ENCODE peak calls at places on chromosome 21, in seven cellular contexts. E, A, X, K, Q, P and O are unnamed samples.

GRCh38 chr21:29302340-29302991 is 3.7 kb downstream of the BACH1 start:
- DNase-seq in P (peak; percentile 39), Q (no peak), E (no peak), X (no peak), A (peak; percentile 35), K (no peak), O (no peak)

GRCh38 chr21:36552458-36552800 is 72.5 kb upstream of the CLDN14 start:
- DNase-seq in A (no peak), E (no peak), X (no peak), P (no peak), Q (no peak), K (no peak), O (no peak)

GRCh38 chr21:44880762-44881585 is 7.5 kb upstream of the PTTG1IP start:
- DNase-seq in X (no peak), Q (no peak), A (peak; percentile 72), E (peak; percentile 51), P (peak; percentile 77), K (no peak), O (no peak)

GRCh38 chr21:37463083-37463780 is 96.7 kb downstream of the DYRK1A start:
- DNase-seq in K (peak; percentile 47), A (peak; percentile 63), Q (peak; percentile 33), X (peak; percentile 37), P (peak; percentile 79), E (peak; percentile 41), O (peak; percentile 46)

GRCh38 chr21:42579456-42580075 is 65.9 kb downstream of the SLC37A1 start:
- DNase-seq in A (no peak), E (no peak), P (no peak), Q (no peak), K (no peak), X (no peak), O (no peak)

GRCh38 chr21:44011774-44012473 is at the start of gene TRAPPC10:
- DNase-seq in Q (peak; percentile 96), E (peak; percentile 59), X (peak; percentile 92), A (peak; percentile 92), P (peak; percentile 96), K (peak; percentile 88), O (peak; percentile 95)

GRCh38 chr21:35748683-35749314 is 311.5 kb downstream of the SETD4 start:
- DNase-seq in X (no peak), Q (no peak), E (no peak), A (no peak), P (no peak), K (no peak), O (no peak)

GRCh38 chr21:36437745-36438128 is 42.2 kb downstream of the CLDN14 start:
- DNase-seq in E (peak; percentile 45), X (no peak), K (no peak), Q (no peak), A (peak; percentile 74), P (peak; percentile 87), O (no peak)

GRCh38 chr21:29818520-29818919 is 121.3 kb downstream of the GRIK1 start:
- DNase-seq in P (no peak), A (no peak), K (no peak), X (no peak), Q (no peak), E (no peak), O (no peak)

GRCh38 chr21:28944296-28944695 is 48.4 kb downstream of the LTN1 start:
- DNase-seq in Q (no peak), K (no peak), P (peak; percentile 28), A (no peak), E (no peak), X (no peak), O (no peak)

GRCh38 chr21:37435120-37435519 is 68.5 kb downstream of the DYRK1A start:
- DNase-seq in Q (peak; percentile 70), P (peak; percentile 85), A (peak; percentile 47), E (peak; percentile 43), X (peak; percentile 88), K (peak; percentile 98), O (no peak)

GRCh38 chr21:32185726-32186125 is 93.1 kb downstream of the MIS18A start:
- DNase-seq in E (no peak), A (no peak), K (no peak), X (no peak), Q (no peak), P (no peak), O (no peak)

GRCh38 chr21:44420416-44421205 is 34.7 kb upstream of the LRRC3 start:
- DNase-seq in K (no peak), E (no peak), A (no peak), Q (no peak), X (no peak), P (no peak), O (no peak)

GRCh38 chr21:33411949-33412430 is 8.8 kb downstream of the IFNGR2 start:
- DNase-seq in A (no peak), P (no peak), K (no peak), X (no peak), Q (no peak), E (no peak), O (no peak)

GRCh38 chr21:14300074-14300473 is 82.9 kb downstream of the HSPA13 start:
- DNase-seq in A (no peak), P (no peak), X (no peak), Q (no peak), E (no peak), K (no peak), O (no peak)

GRCh38 chr21:14120091-14120734 is 90.5 kb downstream of the LIPI start:
- DNase-seq in A (peak; percentile 33), X (peak; percentile 59), Q (peak; percentile 25), K (peak; percentile 82), P (peak; percentile 60), E (no peak), O (peak; percentile 58)

GRCh38 chr21:44626673-44627143 is at the start of gene KRTAP10-9:
- DNase-seq in Q (no peak), K (no peak), E (no peak), X (no peak), A (no peak), P (no peak), O (no peak)

GRCh38 chr21:43585924-43586411 is 73.3 kb downstream of the HSF2BP start:
- DNase-seq in E (peak; percentile 98), X (peak; percentile 79), P (peak; percentile 98), A (peak; percentile 100), K (peak; percentile 85), Q (no peak), O (no peak)

DNA sequence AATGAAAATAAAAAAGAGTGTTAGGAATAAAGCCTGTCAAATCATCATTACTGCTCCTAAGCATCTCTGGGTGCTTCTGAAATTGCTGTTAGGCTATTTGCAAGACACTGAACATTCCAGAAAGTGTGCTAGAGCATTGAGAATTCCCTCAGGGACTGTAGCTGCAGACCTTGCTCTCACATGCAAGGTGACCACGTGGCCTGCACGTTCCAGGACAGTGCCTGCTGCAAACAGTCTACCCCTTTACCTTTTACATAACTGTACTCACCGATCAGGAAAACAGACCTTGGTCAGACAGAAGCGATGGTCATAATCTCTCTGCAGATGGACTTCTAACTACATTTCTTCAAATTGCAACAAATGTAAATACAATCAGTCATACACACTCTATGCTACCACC is 164.5 kb downstream of the PSMG1 start:
- DNase-seq in X (no peak), K (no peak), E (no peak), P (no peak), A (no peak), Q (no peak), O (no peak)
- H3F3A ChIP-seq in X (no peaks in the 10 kb centered on the region), K (no peaks in the 10 kb centered on the region), E (peaks cover 11% of the 10 kb centered on the region), P (peaks cover 23% of the 10 kb centered on the region), A (peaks cover 4% of the 10 kb centered on the region), Q (peaks cover 6% of the 10 kb centered on the region), O (no peaks in the 10 kb centered on the region)

GRCh38 chr21:45886610-45887026 is 95.0 kb upstream of the COL6A1 start:
- DNase-seq in P (no peak), E (no peak), X (no peak), K (no peak), A (no peak), Q (no peak), O (no peak)
- H4K20me1 ChIP-seq in P (no peaks in the 10 kb centered on the region), E (no peaks in the 10 kb centered on the region), X (no peaks in the 10 kb centered on the region), K (no peaks in the 10 kb centered on the region), A (no peaks in the 10 kb centered on the region), Q (no peaks in the 10 kb centered on the region), O (no peaks in the 10 kb centered on the region)

DNA sequence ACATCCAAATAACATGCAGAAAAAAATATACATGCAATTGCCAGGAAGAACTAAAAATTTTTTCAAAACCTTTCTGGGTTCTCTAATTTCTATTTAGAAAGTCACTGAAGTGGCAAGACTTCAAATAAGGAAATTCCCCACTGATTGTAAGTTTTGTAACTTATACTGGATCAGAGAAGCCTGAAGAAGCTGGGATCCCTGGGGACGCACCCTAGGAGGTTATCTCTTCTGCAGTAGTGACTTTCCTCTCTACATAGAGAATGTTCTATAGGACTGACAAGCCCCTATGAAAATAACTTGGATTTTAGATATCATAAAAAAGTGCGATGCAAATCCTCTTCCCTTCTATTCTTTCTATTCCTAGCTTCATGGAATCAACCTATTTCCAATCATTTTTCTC is 182.6 kb downstream of the MRPL39 start:
- DNase-seq in X (no peak), P (no peak), K (no peak), Q (no peak), A (no peak), E (no peak), O (no peak)
- H3K27ac ChIP-seq in X (no peak overlapping the region), P (no peak overlapping the region), K (no peak overlapping the region), Q (no peak overlapping the region), A (no peak overlapping the region), E (no peak overlapping the region), O (no peak overlapping the region)

DNA sequence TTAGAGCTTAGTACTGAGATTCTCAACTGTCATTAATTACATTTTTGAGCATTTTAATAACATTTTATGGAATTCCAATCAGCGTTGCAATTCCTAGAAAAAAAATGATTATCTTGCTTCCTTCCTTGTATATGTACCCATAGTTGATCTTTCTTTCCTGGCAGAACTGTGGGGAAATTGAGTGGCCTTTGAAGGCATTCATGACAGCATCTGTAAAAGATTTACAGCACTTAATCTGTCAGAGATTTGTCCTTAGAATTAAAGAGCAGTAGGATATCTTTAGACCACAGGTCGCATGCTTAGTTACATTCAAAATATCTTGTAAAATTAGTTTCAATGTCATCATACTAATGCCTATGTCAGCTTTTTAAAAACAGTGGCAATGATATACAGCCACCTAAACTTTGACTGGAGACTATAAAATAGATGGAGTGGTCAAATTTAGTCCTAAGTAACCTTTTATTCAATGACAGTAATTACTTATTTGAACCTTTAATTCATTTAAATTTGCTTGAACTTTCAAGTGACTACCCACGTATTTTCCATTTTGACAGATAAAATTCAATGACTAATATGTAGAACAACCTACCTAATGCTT is 692.0 kb downstream of the NCAM2 start:
- DNase-seq in X (no peak), E (no peak), P (no peak), Q (no peak), K (no peak), A (no peak), O (no peak)
- H3F3A ChIP-seq in X (no peaks in the 10 kb centered on the region), E (no peaks in the 10 kb centered on the region), P (no peaks in the 10 kb centered on the region), Q (no peaks in the 10 kb centered on the region), K (no peaks in the 10 kb centered on the region), A (no peaks in the 10 kb centered on the region), O (no peaks in the 10 kb centered on the region)